ENCODE peak calls at places on chromosomes 5 and 9, in eight cellular contexts. Z, Q, M, L, E, V, T and K are unnamed samples.

GRCh38 chr9:136546697-136547481 is 1.0 kb upstream of the NOTCH1 start:
- DNase-seq in E (peak), Q (peak), L (peak), Z (peak), M (peak), T (peak), V (no peak), K (peak)

GRCh38 chr5:132298305-132298704 is 4.1 kb downstream of the SLC22A4 start:
- DNase-seq in T (no peak), M (no peak), V (no peak), Q (no peak), L (peak), E (no peak), Z (no peak), K (no peak)

GRCh38 chr5:176187276-176188062 is 50.8 kb upstream of the SIMC1 start:
- DNase-seq in E (no peak), V (no peak), Q (no peak), Z (no peak), M (no peak), T (no peak), L (no peak), K (no peak)

GRCh38 chr9:114396558-114397218 is 8.9 kb upstream of the AKNA start:
- DNase-seq in V (peak), Q (no peak), Z (no peak), T (peak), M (no peak), E (peak), L (peak), K (no peak)

GRCh38 chr5:134374234-134374633 is 2.9 kb downstream of the UBE2B start:
- DNase-seq in L (no peak), T (no peak), V (no peak), Q (no peak), E (no peak), Z (no peak), M (no peak), K (no peak)

GRCh38 chr9:133696036-133696435 is 42.1 kb downstream of the SARDH start:
- DNase-seq in E (no peak), V (no peak), T (peak), L (no peak), Z (no peak), Q (peak), M (no peak), K (no peak)

GRCh38 chr5:158487677-158488076 is 612.0 kb downstream of the EBF1 start:
- DNase-seq in T (no peak), Q (no peak), L (no peak), E (no peak), Z (no peak), V (no peak), M (no peak), K (no peak)

GRCh38 chr5:141848771-141849370 is 29.3 kb downstream of the PCDH1 start:
- DNase-seq in Q (peak), T (peak), Z (peak), M (no peak), V (peak), L (peak), E (peak), K (peak)

GRCh38 chr5:121174351-121174750 is 677.3 kb upstream of the FTMT start:
- DNase-seq in V (no peak), L (peak), Q (no peak), M (no peak), Z (no peak), E (no peak), T (no peak), K (no peak)

GRCh38 chr5:157390179-157390923 is 69.7 kb upstream of the NIPAL4 start:
- DNase-seq in L (peak), Q (no peak), E (peak), Z (peak), V (peak), M (peak), T (no peak), K (peak)

DNA sequence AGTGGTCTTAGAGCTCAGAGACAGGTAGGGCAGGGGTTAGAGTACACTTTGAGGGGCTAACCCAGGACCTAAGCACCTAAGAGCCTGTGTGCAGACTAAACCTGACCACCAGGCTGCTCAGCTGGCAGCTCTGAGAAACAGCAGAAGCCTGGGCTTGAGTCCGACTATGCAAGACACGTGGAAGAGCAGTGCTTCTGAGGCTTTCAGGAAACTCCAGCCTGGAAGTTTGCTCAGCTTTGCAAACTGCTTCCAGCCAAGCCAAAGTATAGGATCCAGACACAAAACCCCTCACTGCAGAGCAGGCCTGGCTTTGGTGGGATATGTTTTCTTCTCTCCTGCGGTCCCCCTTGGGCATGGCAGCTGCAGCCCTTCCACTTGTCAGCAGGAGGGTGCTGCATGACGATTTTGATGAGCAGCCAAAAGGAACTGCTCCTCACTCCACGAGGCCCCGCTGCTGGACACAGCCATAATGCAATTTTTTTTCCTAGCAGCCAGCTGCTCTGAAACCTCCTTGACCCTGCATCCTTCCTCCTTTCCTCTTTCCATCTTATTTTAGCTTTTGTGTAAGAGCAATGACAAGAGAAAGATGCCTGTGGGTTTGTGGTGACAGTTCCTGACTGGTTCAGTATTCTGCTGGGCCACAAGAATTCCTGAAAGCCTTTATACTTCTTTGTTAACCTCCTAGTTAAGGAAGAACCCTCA is 123.1 kb downstream of the LIFR start:
- DNase-seq in T (no peak), M (peak), Z (peak), E (peak), V (peak), Q (peak), L (peak), K (no peak)
- TF ChIP-seq CTCF in T (no peak), M (no peak), Z (no peak), E (no peak), V (no peak), Q (peak), L (peak), K (no peak)

DNA sequence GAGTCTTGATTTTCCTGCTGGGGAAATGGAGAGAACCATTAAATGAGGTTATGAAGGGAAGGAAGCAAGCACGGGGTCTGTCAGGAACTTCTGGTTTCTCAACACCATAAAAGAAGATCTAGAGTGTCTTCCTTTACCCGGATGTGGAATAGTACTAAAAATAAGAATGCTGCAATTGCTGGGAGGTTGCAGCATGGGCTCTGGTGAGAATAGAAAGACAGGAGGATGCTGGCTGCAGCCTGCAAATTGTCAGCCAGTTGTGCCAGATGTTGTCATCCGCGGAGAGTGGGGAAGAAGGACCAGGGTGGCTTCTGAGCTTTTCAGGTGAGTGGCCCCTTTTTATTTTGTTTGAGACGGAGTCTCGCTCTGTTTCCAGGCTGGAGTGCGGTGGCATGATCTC is 69.3 kb upstream of the STC2 start:
- DNase-seq in Z (no peak), M (no peak), E (no peak), Q (no peak), L (no peak), V (no peak), T (no peak), K (no peak)
- TF ChIP-seq CTCF in Z (no peak), M (no peak), E (no peak), Q (no peak), L (no peak), V (no peak), T (no peak), K (no peak)

GRCh38 chr5:61018102-61018501 is 73.1 kb downstream of the NDUFAF2 start:
- DNase-seq in V (peak), M (no peak), Z (no peak), E (no peak), Q (no peak), L (no peak), T (no peak), K (no peak)
- TF ChIP-seq CTCF in V (no peak), M (no peak), Z (no peak), E (no peak), Q (no peak), L (no peak), T (no peak), K (no peak)

DNA sequence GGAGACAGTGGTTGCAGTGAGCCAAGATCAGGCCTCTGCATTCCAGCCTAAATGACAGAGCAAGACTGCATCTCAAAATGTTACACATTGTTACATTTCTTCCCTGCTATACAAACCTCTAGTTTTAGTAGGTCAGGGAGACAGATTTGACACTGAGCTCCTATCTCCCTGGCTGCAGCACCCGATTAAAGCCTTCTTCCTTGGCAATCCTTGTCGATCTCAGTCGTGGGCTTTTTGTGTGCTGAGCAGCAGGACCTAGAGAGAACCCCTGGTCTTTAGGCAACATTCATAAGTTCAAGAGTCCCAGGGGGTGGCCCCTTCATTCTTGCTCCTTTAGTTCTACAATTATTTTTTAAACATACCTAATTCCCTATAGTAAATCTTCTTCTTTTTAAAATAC is 13.0 kb downstream of the SERINC5 start:
- DNase-seq in V (no peak), M (no peak), E (no peak), Q (no peak), Z (no peak), T (no peak), L (no peak), K (no peak)
- TF ChIP-seq CTCF in V (no peak), M (no peak), E (no peak), Q (no peak), Z (no peak), T (no peak), L (no peak), K (no peak)

GRCh38 chr9:132582276-132582785 is at the start of gene BARHL1:
- DNase-seq in V (no peak), M (no peak), Q (no peak), T (no peak), E (no peak), Z (no peak), L (no peak), K (no peak)
- TF ChIP-seq CTCF in V (no peak), M (no peak), Q (no peak), T (no peak), E (no peak), Z (no peak), L (no peak), K (no peak)